ENCODE peak calls at places on chromosomes 6 and 20, in eight cellular contexts. One of them, this sample, is unnamed.

GRCh38 chr6:83633149-83633548 is 75.8 kb downstream of the SNAP91 start:
- DNase-seq in HCT116: no peak
- DNase-seq in ovary: no peak
- DNase-seq in NB4: peak
- DNase-seq in A549: no peak
- DNase-seq in tibial nerve: no peak
- DNase-seq in esophagus squamous epithelium: no peak
- DNase-seq in heart left ventricle: no peak
- DNase-seq in this sample: no peak

GRCh38 chr6:144351741-144352140 is 66.6 kb downstream of the UTRN start:
- DNase-seq in HCT116: no peak
- DNase-seq in ovary: no peak
- DNase-seq in NB4: peak
- DNase-seq in A549: no peak
- DNase-seq in tibial nerve: no peak
- DNase-seq in esophagus squamous epithelium: no peak
- DNase-seq in heart left ventricle: no peak
- DNase-seq in this sample: no peak

GRCh38 chr6:33815854-33816253 is 12.1 kb upstream of the MLN start:
- DNase-seq in HCT116: peak
- DNase-seq in ovary: no peak
- DNase-seq in NB4: peak
- DNase-seq in A549: peak
- DNase-seq in tibial nerve: no peak
- DNase-seq in esophagus squamous epithelium: no peak
- DNase-seq in heart left ventricle: no peak
- DNase-seq in this sample: no peak

GRCh38 chr6:169803816-169804340 is 52.5 kb downstream of the ERMARD start:
- DNase-seq in HCT116: no peak
- DNase-seq in ovary: no peak
- DNase-seq in NB4: no peak
- DNase-seq in A549: no peak
- DNase-seq in tibial nerve: no peak
- DNase-seq in esophagus squamous epithelium: no peak
- DNase-seq in heart left ventricle: no peak
- DNase-seq in this sample: no peak

GRCh38 chr6:26033942-26034354 is 53.3 kb upstream of the HFE start:
- DNase-seq in HCT116: no peak
- DNase-seq in ovary: peak
- DNase-seq in NB4: peak
- DNase-seq in A549: no peak
- DNase-seq in tibial nerve: no peak
- DNase-seq in esophagus squamous epithelium: no peak
- DNase-seq in heart left ventricle: no peak
- DNase-seq in this sample: peak

GRCh38 chr6:135250234-135250633 is 69.1 kb downstream of the MYB start:
- DNase-seq in HCT116: no peak
- DNase-seq in ovary: no peak
- DNase-seq in NB4: peak
- DNase-seq in A549: no peak
- DNase-seq in tibial nerve: no peak
- DNase-seq in esophagus squamous epithelium: no peak
- DNase-seq in heart left ventricle: no peak
- DNase-seq in this sample: no peak

GRCh38 chr6:163839296-163839695 is 424.8 kb downstream of the QKI start:
- DNase-seq in HCT116: no peak
- DNase-seq in ovary: no peak
- DNase-seq in NB4: no peak
- DNase-seq in A549: no peak
- DNase-seq in tibial nerve: no peak
- DNase-seq in esophagus squamous epithelium: no peak
- DNase-seq in heart left ventricle: no peak
- DNase-seq in this sample: no peak

GRCh38 chr6:133407320-133408100 is 166.4 kb downstream of the EYA4 start:
- DNase-seq in HCT116: no peak
- DNase-seq in ovary: no peak
- DNase-seq in NB4: no peak
- DNase-seq in A549: no peak
- DNase-seq in tibial nerve: no peak
- DNase-seq in esophagus squamous epithelium: no peak
- DNase-seq in heart left ventricle: no peak
- DNase-seq in this sample: no peak

GRCh38 chr20:22686097-22686496 is 101.7 kb upstream of the FOXA2 start:
- DNase-seq in HCT116: peak
- DNase-seq in ovary: peak
- DNase-seq in NB4: peak
- DNase-seq in A549: peak
- DNase-seq in tibial nerve: peak
- DNase-seq in esophagus squamous epithelium: no peak
- DNase-seq in heart left ventricle: peak
- DNase-seq in this sample: no peak

GRCh38 chr6:107819217-107819616 is 4.9 kb downstream of the SCML4 start:
- DNase-seq in HCT116: no peak
- DNase-seq in ovary: no peak
- DNase-seq in NB4: no peak
- DNase-seq in A549: no peak
- DNase-seq in tibial nerve: no peak
- DNase-seq in esophagus squamous epithelium: no peak
- DNase-seq in heart left ventricle: no peak
- DNase-seq in this sample: no peak

GRCh38 chr6:27279513-27280063 is 32.1 kb downstream of the PRSS16 start:
- DNase-seq in HCT116: no peak
- DNase-seq in ovary: no peak
- DNase-seq in NB4: no peak
- DNase-seq in A549: no peak
- DNase-seq in tibial nerve: no peak
- DNase-seq in esophagus squamous epithelium: no peak
- DNase-seq in heart left ventricle: no peak
- DNase-seq in this sample: no peak

GRCh38 chr6:125453516-125453915 is 151.7 kb upstream of the HDDC2 start:
- DNase-seq in HCT116: no peak
- DNase-seq in ovary: no peak
- DNase-seq in NB4: peak
- DNase-seq in A549: no peak
- DNase-seq in tibial nerve: no peak
- DNase-seq in esophagus squamous epithelium: no peak
- DNase-seq in heart left ventricle: no peak
- DNase-seq in this sample: no peak

GRCh38 chr6:13776602-13777001 is 37.8 kb downstream of the MCUR1 start:
- DNase-seq in HCT116: no peak
- DNase-seq in ovary: no peak
- DNase-seq in NB4: no peak
- DNase-seq in A549: no peak
- DNase-seq in tibial nerve: no peak
- DNase-seq in esophagus squamous epithelium: no peak
- DNase-seq in heart left ventricle: no peak
- DNase-seq in this sample: no peak

GRCh38 chr6:33839399-33840063 is 35.7 kb upstream of the MLN start:
- DNase-seq in HCT116: no peak
- DNase-seq in ovary: no peak
- DNase-seq in NB4: peak
- DNase-seq in A549: no peak
- DNase-seq in tibial nerve: no peak
- DNase-seq in esophagus squamous epithelium: no peak
- DNase-seq in heart left ventricle: no peak
- DNase-seq in this sample: no peak

GRCh38 chr20:6506906-6507305 is 260.6 kb upstream of the BMP2 start:
- DNase-seq in HCT116: no peak
- DNase-seq in ovary: no peak
- DNase-seq in NB4: no peak
- DNase-seq in A549: no peak
- DNase-seq in tibial nerve: no peak
- DNase-seq in esophagus squamous epithelium: no peak
- DNase-seq in heart left ventricle: no peak
- DNase-seq in this sample: no peak

GRCh38 chr20:53658327-53658726 is 64.7 kb upstream of the ZNF217 start:
- DNase-seq in HCT116: no peak
- DNase-seq in ovary: no peak
- DNase-seq in NB4: no peak
- DNase-seq in A549: no peak
- DNase-seq in tibial nerve: no peak
- DNase-seq in esophagus squamous epithelium: no peak
- DNase-seq in heart left ventricle: no peak
- DNase-seq in this sample: no peak

GRCh38 chr6:38212579-38212978 is 393.1 kb downstream of the ZFAND3 start:
- DNase-seq in HCT116: no peak
- DNase-seq in ovary: no peak
- DNase-seq in NB4: no peak
- DNase-seq in A549: no peak
- DNase-seq in tibial nerve: no peak
- DNase-seq in esophagus squamous epithelium: no peak
- DNase-seq in heart left ventricle: peak
- DNase-seq in this sample: no peak

GRCh38 chr6:11202513-11203305 is 29.8 kb downstream of the NEDD9 start:
- DNase-seq in HCT116: no peak
- DNase-seq in ovary: no peak
- DNase-seq in NB4: no peak
- DNase-seq in A549: no peak
- DNase-seq in tibial nerve: no peak
- DNase-seq in esophagus squamous epithelium: no peak
- DNase-seq in heart left ventricle: no peak
- DNase-seq in this sample: no peak

GRCh38 chr6:29992792-29993191 is 50.5 kb downstream of the HLA-A start:
- DNase-seq in HCT116: peak
- DNase-seq in ovary: no peak
- DNase-seq in NB4: no peak
- DNase-seq in A549: no peak
- DNase-seq in tibial nerve: no peak
- DNase-seq in esophagus squamous epithelium: no peak
- DNase-seq in heart left ventricle: no peak
- DNase-seq in this sample: no peak

GRCh38 chr6:74638467-74638866 is 567.4 kb downstream of the COL12A1 start:
- DNase-seq in HCT116: no peak
- DNase-seq in ovary: no peak
- DNase-seq in NB4: no peak
- DNase-seq in A549: no peak
- DNase-seq in tibial nerve: no peak
- DNase-seq in esophagus squamous epithelium: no peak
- DNase-seq in heart left ventricle: no peak
- DNase-seq in this sample: no peak

GRCh38 chr20:14882157-14882556 is 544.7 kb upstream of the FLRT3 start:
- DNase-seq in HCT116: no peak
- DNase-seq in ovary: no peak
- DNase-seq in NB4: no peak
- DNase-seq in A549: no peak
- DNase-seq in tibial nerve: no peak
- DNase-seq in esophagus squamous epithelium: no peak
- DNase-seq in heart left ventricle: no peak
- DNase-seq in this sample: no peak

GRCh38 chr6:146420255-146420654 is 123.4 kb upstream of the RAB32 start:
- DNase-seq in HCT116: no peak
- DNase-seq in ovary: no peak
- DNase-seq in NB4: peak
- DNase-seq in A549: no peak
- DNase-seq in tibial nerve: no peak
- DNase-seq in esophagus squamous epithelium: no peak
- DNase-seq in heart left ventricle: no peak
- DNase-seq in this sample: peak

GRCh38 chr6:11953641-11954040 is 58.5 kb upstream of the HIVEP1 start:
- DNase-seq in HCT116: no peak
- DNase-seq in ovary: no peak
- DNase-seq in NB4: no peak
- DNase-seq in A549: no peak
- DNase-seq in tibial nerve: no peak
- DNase-seq in esophagus squamous epithelium: no peak
- DNase-seq in heart left ventricle: no peak
- DNase-seq in this sample: no peak

GRCh38 chr20:2655331-2656116 is 3.1 kb downstream of the NOP56 start:
- DNase-seq in HCT116: no peak
- DNase-seq in ovary: no peak
- DNase-seq in NB4: no peak
- DNase-seq in A549: no peak
- DNase-seq in tibial nerve: no peak
- DNase-seq in esophagus squamous epithelium: no peak
- DNase-seq in heart left ventricle: no peak
- DNase-seq in this sample: no peak
- TF ChIP-seq POLR2A in HCT116: no peak
- TF ChIP-seq POLR2A in ovary: no peak
- TF ChIP-seq POLR2A in NB4: peak
- TF ChIP-seq POLR2A in A549: no peak
- TF ChIP-seq POLR2A in tibial nerve: no peak
- TF ChIP-seq POLR2A in esophagus squamous epithelium: no peak
- TF ChIP-seq POLR2A in heart left ventricle: no peak
- TF ChIP-seq POLR2A in this sample: no peak

DNA sequence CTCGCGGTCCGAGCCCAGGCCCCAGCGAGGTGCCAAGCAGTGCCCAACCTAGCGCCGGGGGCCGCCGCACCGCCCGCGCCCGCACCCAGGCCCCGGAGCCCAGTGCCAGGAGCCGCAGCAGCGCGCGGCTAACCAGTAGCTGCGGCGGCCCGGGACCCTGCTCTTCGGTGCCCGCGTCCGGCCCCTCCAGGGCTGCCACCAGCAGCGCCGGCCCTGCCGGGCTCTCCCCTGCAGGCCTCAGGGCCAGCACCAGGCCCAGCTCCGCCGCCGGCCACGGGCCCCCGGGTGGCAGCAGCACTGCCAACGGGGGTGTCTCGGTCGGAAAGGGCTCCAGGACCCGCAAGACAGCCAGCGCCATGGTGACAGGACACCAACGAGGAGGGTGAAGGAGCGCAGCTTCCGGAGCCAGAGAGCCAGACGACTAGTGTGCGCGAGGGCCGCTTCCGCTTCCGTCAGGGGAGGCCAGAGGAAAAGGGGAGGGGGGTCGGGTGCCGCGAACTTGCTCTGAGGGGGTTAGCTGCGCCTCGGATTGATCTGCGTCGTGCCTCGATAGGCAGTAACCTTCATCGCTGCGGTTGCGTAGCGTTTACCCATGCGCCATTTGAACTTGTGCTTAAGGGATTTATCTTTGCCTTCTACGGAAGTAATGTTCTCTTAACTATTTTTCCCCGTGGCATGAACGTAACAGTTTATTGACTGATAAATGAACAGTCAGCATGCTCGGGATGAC is at the start of gene PEX6:
- DNase-seq in HCT116: peak
- DNase-seq in ovary: peak
- DNase-seq in NB4: peak
- DNase-seq in A549: peak
- DNase-seq in tibial nerve: peak
- DNase-seq in esophagus squamous epithelium: peak
- DNase-seq in heart left ventricle: peak
- DNase-seq in this sample: peak
- TF ChIP-seq POLR2A in HCT116: peak
- TF ChIP-seq POLR2A in ovary: peak
- TF ChIP-seq POLR2A in NB4: peak
- TF ChIP-seq POLR2A in A549: peak
- TF ChIP-seq POLR2A in tibial nerve: no peak
- TF ChIP-seq POLR2A in esophagus squamous epithelium: peak
- TF ChIP-seq POLR2A in heart left ventricle: no peak
- TF ChIP-seq POLR2A in this sample: peak

GRCh38 chr20:2663887-2664719 is at the start of gene IDH3B:
- DNase-seq in HCT116: peak
- DNase-seq in ovary: peak
- DNase-seq in NB4: peak
- DNase-seq in A549: peak
- DNase-seq in tibial nerve: peak
- DNase-seq in esophagus squamous epithelium: peak
- DNase-seq in heart left ventricle: peak
- DNase-seq in this sample: peak
- TF ChIP-seq POLR2A in HCT116: peak
- TF ChIP-seq POLR2A in ovary: peak
- TF ChIP-seq POLR2A in NB4: peak
- TF ChIP-seq POLR2A in A549: peak
- TF ChIP-seq POLR2A in tibial nerve: peak
- TF ChIP-seq POLR2A in esophagus squamous epithelium: peak
- TF ChIP-seq POLR2A in heart left ventricle: no peak
- TF ChIP-seq POLR2A in this sample: peak

GRCh38 chr20:5013682-5014447 is 12.6 kb upstream of the SLC23A2 start:
- DNase-seq in HCT116: no peak
- DNase-seq in ovary: no peak
- DNase-seq in NB4: no peak
- DNase-seq in A549: no peak
- DNase-seq in tibial nerve: no peak
- DNase-seq in esophagus squamous epithelium: no peak
- DNase-seq in heart left ventricle: no peak
- DNase-seq in this sample: no peak
- TF ChIP-seq POLR2A in HCT116: no peak
- TF ChIP-seq POLR2A in ovary: no peak
- TF ChIP-seq POLR2A in NB4: no peak
- TF ChIP-seq POLR2A in A549: no peak
- TF ChIP-seq POLR2A in tibial nerve: no peak
- TF ChIP-seq POLR2A in esophagus squamous epithelium: no peak
- TF ChIP-seq POLR2A in heart left ventricle: no peak
- TF ChIP-seq POLR2A in this sample: no peak

This sample was measured in erythroblast.